ENCODE peak calls at places on chromosome 4, in six cellular contexts. One of them, this sample, is unnamed.

GRCh38 chr4:36997727-36998126 is 246.8 kb upstream of the NWD2 start:
- DNase-seq in activated T-cell treated with anti-CD3 and anti-CD28 coated beads for 48 hours: no peak
- DNase-seq in HuH-7: no peak
- DNase-seq in HEK293T: no peak
- DNase-seq in kidney: no peak
- DNase-seq in glutamatergic neuron: no peak
- DNase-seq in this sample: no peak

GRCh38 chr4:73661646-73662119 is 41.4 kb upstream of the RASSF6 start:
- DNase-seq in activated T-cell treated with anti-CD3 and anti-CD28 coated beads for 48 hours: no peak
- DNase-seq in HuH-7: no peak
- DNase-seq in HEK293T: no peak
- DNase-seq in kidney: no peak
- DNase-seq in glutamatergic neuron: no peak
- DNase-seq in this sample: peak

GRCh38 chr4:10085828-10086505 is 30.6 kb downstream of the WDR1 start:
- DNase-seq in activated T-cell treated with anti-CD3 and anti-CD28 coated beads for 48 hours: no peak
- DNase-seq in HuH-7: no peak
- DNase-seq in HEK293T: no peak
- DNase-seq in kidney: peak
- DNase-seq in glutamatergic neuron: peak
- DNase-seq in this sample: no peak

GRCh38 chr4:48902266-48902665 is 4.3 kb downstream of the OCIAD2 start:
- DNase-seq in activated T-cell treated with anti-CD3 and anti-CD28 coated beads for 48 hours: no peak
- DNase-seq in HuH-7: no peak
- DNase-seq in HEK293T: no peak
- DNase-seq in kidney: no peak
- DNase-seq in glutamatergic neuron: no peak
- DNase-seq in this sample: no peak

GRCh38 chr4:120005091-120005490 is 61.6 kb downstream of the MAD2L1 start:
- DNase-seq in activated T-cell treated with anti-CD3 and anti-CD28 coated beads for 48 hours: no peak
- DNase-seq in HuH-7: no peak
- DNase-seq in HEK293T: no peak
- DNase-seq in kidney: no peak
- DNase-seq in glutamatergic neuron: no peak
- DNase-seq in this sample: no peak

GRCh38 chr4:61915501-61915900 is 715.4 kb downstream of the ADGRL3 start:
- DNase-seq in activated T-cell treated with anti-CD3 and anti-CD28 coated beads for 48 hours: no peak
- DNase-seq in HuH-7: no peak
- DNase-seq in HEK293T: no peak
- DNase-seq in kidney: no peak
- DNase-seq in glutamatergic neuron: no peak
- DNase-seq in this sample: no peak

GRCh38 chr4:156976147-156976546 is 4.5 kb upstream of the PDGFC start:
- DNase-seq in activated T-cell treated with anti-CD3 and anti-CD28 coated beads for 48 hours: no peak
- DNase-seq in HuH-7: no peak
- DNase-seq in HEK293T: no peak
- DNase-seq in kidney: no peak
- DNase-seq in glutamatergic neuron: no peak
- DNase-seq in this sample: no peak

GRCh38 chr4:140571620-140572019 is 2.9 kb upstream of the UCP1 start:
- DNase-seq in activated T-cell treated with anti-CD3 and anti-CD28 coated beads for 48 hours: no peak
- DNase-seq in HuH-7: no peak
- DNase-seq in HEK293T: no peak
- DNase-seq in kidney: no peak
- DNase-seq in glutamatergic neuron: no peak
- DNase-seq in this sample: no peak

GRCh38 chr4:164904336-164904735 is 27.4 kb downstream of the APELA start:
- DNase-seq in activated T-cell treated with anti-CD3 and anti-CD28 coated beads for 48 hours: no peak
- DNase-seq in HuH-7: no peak
- DNase-seq in HEK293T: no peak
- DNase-seq in kidney: no peak
- DNase-seq in glutamatergic neuron: no peak
- DNase-seq in this sample: no peak

GRCh38 chr4:180665994-180666818 is 1577.0 kb upstream of the TENM3 start:
- DNase-seq in activated T-cell treated with anti-CD3 and anti-CD28 coated beads for 48 hours: peak
- DNase-seq in HuH-7: peak
- DNase-seq in HEK293T: peak
- DNase-seq in kidney: no peak
- DNase-seq in glutamatergic neuron: peak
- DNase-seq in this sample: peak

GRCh38 chr4:84887824-84888223 is 78.7 kb downstream of the WDFY3 start:
- DNase-seq in activated T-cell treated with anti-CD3 and anti-CD28 coated beads for 48 hours: no peak
- DNase-seq in HuH-7: no peak
- DNase-seq in HEK293T: no peak
- DNase-seq in kidney: no peak
- DNase-seq in glutamatergic neuron: no peak
- DNase-seq in this sample: no peak